ENCODE peak calls at places on chromosome 14, in five cellular contexts. Y is heart right ventricle, B is mesothelial cell of epicardium, F is cardiac muscle cell, J is HepG2. A is an unnamed sample.

GRCh38 chr14:90419200-90419599 is 22.4 kb downstream of the CALM1 start:
- DNase-seq in Y (peak; percentile 90), B (no peak), F (no peak), J (no peak), A (peak; percentile 78)

GRCh38 chr14:98548071-98548686 is 723.8 kb downstream of the BCL11B start:
- DNase-seq in Y (no peak), B (no peak), F (no peak), J (no peak), A (no peak)

GRCh38 chr14:102293784-102294183 is 11.2 kb downstream of the MOK start:
- DNase-seq in Y (no peak), B (no peak), F (no peak), J (no peak), A (no peak)

GRCh38 chr14:52610187-52610586 is 57.6 kb downstream of the GPR137C start:
- DNase-seq in Y (no peak), B (no peak), F (no peak), J (no peak), A (no peak)

GRCh38 chr14:67514650-67515385 is 18.3 kb upstream of the PLEKHH1 start:
- DNase-seq in Y (peak; percentile 16), B (no peak), F (no peak), J (no peak), A (peak; percentile 66)

GRCh38 chr14:76500011-76500410 is 124.1 kb downstream of the ESRRB start:
- DNase-seq in Y (peak; percentile 30), B (no peak), F (no peak), J (no peak), A (no peak)

GRCh38 chr14:89399594-89400068 is 17.4 kb downstream of the FOXN3 start:
- DNase-seq in Y (peak; percentile 38), B (peak; percentile 22), F (peak; percentile 54), J (peak; percentile 29), A (no peak)

GRCh38 chr14:33851931-33852330 is 98.9 kb downstream of the EGLN3 start:
- DNase-seq in Y (no peak), B (no peak), F (peak; percentile 31), J (no peak), A (no peak)

GRCh38 chr14:34052658-34053014 is 101.8 kb upstream of the EGLN3 start:
- DNase-seq in Y (no peak), B (no peak), F (no peak), J (peak; percentile 77), A (no peak)

GRCh38 chr14:34297786-34298520 is 164.1 kb downstream of the SPTSSA start:
- DNase-seq in Y (no peak), B (no peak), F (no peak), J (peak; percentile 55), A (no peak)

GRCh38 chr14:99519347-99519881 is 38.2 kb downstream of the CCNK start:
- DNase-seq in Y (no peak), B (no peak), F (no peak), J (no peak), A (no peak)

DNA sequence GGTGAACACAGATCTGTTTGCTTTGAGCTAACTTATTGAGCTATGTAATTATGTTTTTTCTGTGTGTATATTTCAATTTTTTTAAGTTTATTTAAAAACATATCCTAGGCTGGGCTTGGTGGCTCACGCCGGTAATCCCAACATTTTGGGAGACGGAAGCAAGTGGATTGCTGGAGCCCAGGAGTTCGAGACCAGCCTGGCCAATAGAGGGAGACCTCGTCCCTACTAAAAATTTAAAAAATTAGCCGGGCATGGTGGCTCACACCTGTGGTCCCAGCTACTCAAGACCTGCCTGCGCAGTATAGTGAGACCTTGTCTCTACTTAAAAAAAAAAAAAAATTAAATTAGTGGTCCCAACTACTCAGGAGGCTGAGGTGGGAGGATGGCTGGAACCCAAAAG is 16.2 kb upstream of the RNASE1 start:
- DNase-seq in Y (no peak), B (no peak), F (no peak), J (no peak), A (no peak)
- TF ChIP-seq CTCF in Y (no peak), B (no peak), F (peak; percentile 50), J (peak; percentile 27), A (no peak)

DNA sequence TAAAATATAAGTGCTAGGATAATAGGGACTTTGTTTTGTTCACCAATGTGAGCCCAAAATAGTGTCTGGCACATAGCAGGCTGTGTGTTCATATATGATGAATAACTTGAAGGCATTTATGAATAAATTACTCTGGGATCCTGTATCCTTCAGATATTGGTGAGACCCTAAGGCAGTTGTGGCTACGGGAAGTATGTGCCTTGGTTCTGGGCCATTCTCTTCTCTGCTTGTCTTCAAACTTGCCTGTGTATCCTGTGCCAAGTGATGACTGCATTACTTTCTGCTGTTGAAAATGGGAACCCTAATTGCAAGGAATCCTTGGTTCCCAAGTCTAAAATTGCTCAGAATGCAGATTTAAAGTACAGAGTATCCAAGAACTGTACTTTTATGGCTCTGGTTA is 67.6 kb upstream of the KTN1 start:
- DNase-seq in Y (no peak), B (no peak), F (no peak), J (no peak), A (no peak)
- TF ChIP-seq CTCF in Y (no peak), B (no peak), F (no peak), J (no peak), A (no peak)

DNA sequence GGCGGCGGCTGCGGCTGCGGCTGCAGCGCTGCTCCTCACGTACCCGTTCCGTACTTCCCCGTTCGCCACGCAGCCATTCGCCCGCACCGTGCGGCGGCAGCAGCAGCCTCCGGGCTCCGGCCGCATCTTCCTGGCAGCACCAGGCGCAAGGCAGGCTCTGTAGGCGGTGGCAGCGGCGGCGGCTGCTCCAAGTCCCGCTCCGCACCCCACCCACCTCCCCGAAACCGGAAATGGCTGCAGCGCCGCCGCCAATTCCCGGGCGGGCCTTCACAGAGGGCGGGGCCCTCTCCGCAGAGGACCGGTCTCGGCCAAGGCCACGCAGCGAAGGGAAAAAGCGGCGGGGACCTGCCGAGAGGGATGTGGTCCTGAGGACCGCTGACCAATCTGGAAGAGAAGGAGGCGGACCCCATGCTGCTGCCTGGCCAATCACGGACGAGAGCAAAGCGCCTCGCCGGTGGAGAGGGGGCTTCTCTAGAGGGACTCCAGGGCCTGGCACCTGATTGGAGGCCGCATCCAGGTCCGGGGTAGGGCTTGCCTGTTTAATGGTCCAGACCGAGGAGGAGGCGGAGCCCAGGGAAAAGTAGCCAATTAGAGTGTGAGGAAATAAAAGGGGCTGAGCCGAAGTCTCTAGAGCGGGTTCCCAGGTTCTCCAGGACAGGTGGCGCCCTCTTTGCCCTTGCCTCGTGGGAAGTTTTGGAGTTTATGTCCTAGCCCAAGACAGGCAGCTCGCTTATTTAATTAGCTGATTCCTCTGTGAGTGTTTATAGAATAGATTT is at the start of gene SPTLC2:
- DNase-seq in Y (peak; percentile 99), B (peak; percentile 97), F (peak; percentile 99), J (peak; percentile 99), A (peak; percentile 99)
- TF ChIP-seq CTCF in Y (no peak), B (no peak), F (no peak), J (peak; percentile 34), A (no peak)

GRCh38 chr14:59376691-59377090 is 88.5 kb downstream of the GPR135 start:
- DNase-seq in Y (no peak), B (no peak), F (no peak), J (no peak), A (no peak)
- TF ChIP-seq CTCF in Y (no peak), B (no peak), F (no peak), J (no peak), A (no peak)

GRCh38 chr14:64298773-64299172 is 4.6 kb upstream of the ESR2 start:
- DNase-seq in Y (no peak), B (no peak), F (no peak), J (peak; percentile 9), A (no peak)

DNA sequence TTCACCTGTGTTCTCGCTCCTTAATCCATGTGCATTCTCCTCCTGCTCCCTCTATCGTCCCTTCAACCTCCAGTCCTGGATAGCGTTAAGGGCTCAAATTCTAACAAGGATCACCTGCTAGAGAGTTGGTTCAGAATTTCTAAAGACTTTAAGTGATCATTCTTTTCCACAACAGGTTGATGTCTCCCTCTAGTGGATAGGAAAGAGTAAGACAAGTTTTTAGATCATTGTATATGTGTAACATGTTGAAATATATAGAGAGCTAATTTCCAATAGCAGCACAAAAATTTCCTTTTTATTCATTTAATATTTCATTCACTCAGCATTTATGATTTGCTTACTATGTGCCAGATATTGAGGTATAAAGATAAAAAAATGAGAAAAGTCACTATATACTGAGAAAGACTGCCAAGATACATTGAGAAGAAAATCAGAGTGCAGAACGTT is 9.3 kb upstream of the ESR2 start:
- DNase-seq in Y (no peak), B (no peak), F (peak; percentile 76), J (peak; percentile 63), A (no peak)
- TF ChIP-seq CTCF in Y (peak; percentile 76), B (peak; percentile 83), F (peak; percentile 72), J (peak; percentile 70), A (peak; percentile 80)

DNA sequence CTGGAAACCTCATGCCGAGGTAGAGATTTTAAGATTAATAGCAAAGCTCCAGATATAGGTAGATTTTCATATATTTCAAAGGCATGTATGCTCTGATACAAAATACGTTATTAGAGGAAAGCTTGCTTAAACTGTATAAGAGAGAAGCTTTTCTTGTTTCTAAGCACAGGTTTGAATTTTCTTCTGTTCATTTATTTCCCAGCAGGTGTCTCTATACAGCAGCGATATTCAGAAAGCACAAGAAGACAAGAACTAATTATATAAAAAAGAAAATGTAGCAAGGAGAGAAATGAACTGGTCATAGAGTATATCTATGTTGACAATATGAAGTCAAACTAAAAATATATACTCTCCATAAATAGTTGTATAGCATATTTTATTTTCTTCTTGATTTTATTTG is 307.4 kb upstream of the NOVA1 start:
- DNase-seq in Y (no peak), B (no peak), F (no peak), J (no peak), A (no peak)
- TF ChIP-seq CTCF in Y (no peak), B (no peak), F (no peak), J (no peak), A (no peak)

DNA sequence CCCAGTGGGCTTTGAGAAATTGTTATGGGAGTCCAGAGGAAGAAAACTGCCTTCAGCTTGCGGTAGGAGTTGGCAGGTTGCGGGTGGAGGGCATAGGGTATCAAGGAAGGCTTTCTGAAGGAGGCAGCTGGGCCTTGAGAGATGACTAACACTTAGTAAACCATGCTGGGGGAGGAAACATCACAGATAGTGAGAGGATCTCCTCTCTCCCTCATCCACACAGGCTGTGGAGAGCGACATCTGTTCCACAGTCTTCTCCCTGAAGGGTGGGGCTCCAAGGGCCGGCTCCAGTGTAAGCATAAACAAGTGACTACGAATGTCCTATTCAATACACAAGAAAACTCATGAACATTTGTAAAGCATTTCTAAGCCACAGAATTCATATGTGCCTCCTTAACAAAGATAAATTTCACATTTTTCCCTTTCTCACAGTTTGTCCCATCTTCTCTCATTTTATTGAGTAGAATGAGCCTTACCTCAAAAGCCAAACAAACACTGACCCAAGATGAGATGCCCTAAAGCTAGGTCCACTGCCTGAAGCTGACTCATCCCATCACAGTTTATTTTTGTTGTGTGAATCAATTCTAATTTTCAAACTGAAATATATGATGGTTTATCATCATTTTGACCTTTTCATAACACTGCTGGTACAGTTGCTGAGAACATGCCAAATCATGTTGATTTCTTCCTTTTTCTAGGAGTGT is 227.9 kb downstream of the SLC25A21 start:
- DNase-seq in Y (no peak), B (no peak), F (no peak), J (no peak), A (no peak)
- TF ChIP-seq CTCF in Y (no peak), B (no peak), F (no peak), J (no peak), A (no peak)